ENCODE peak calls at places on chromosome 18, in eight cellular contexts. V, W, R, B, G, Q, E and I are unnamed samples.

GRCh38 chr18:47191956-47192355 is 15.8 kb upstream of the IER3IP1 start:
- DNase-seq in V (no peak), W (no peak), R (peak; percentile 76), B (no peak), G (no peak), Q (no peak), E (no peak), I (no peak)

GRCh38 chr18:30358545-30358944 is 684.0 kb downstream of the DSC3 start:
- DNase-seq in V (no peak), W (no peak), R (peak; percentile 22), B (no peak), G (no peak), Q (no peak), E (no peak), I (no peak)

GRCh38 chr18:6785001-6785400 is 55.5 kb downstream of the ARHGAP28 start:
- DNase-seq in V (peak; percentile 19), W (no peak), R (peak; percentile 38), B (no peak), G (no peak), Q (no peak), E (no peak), I (no peak)

GRCh38 chr18:67417864-67418523 is 98.5 kb downstream of the DSEL start:
- DNase-seq in V (no peak), W (no peak), R (peak; percentile 79), B (peak; percentile 11), G (peak; percentile 21), Q (no peak), E (no peak), I (peak; percentile 17)

GRCh38 chr18:8754995-8755955 is 49.9 kb downstream of the MTCL1 start:
- DNase-seq in V (no peak), W (no peak), R (peak; percentile 86), B (no peak), G (no peak), Q (peak; percentile 43), E (no peak), I (no peak)

GRCh38 chr18:3094355-3094684 is 81.4 kb upstream of the LPIN2 start:
- DNase-seq in V (no peak), W (no peak), R (no peak), B (no peak), G (no peak), Q (no peak), E (peak; percentile 63), I (no peak)

GRCh38 chr18:3456686-3457069 is 6.7 kb downstream of the TGIF1 start:
- DNase-seq in V (no peak), W (no peak), R (no peak), B (no peak), G (no peak), Q (no peak), E (no peak), I (no peak)

GRCh38 chr18:40841473-40841872 is 1113.6 kb upstream of the PIK3C3 start:
- DNase-seq in V (peak; percentile 8), W (no peak), R (peak; percentile 84), B (no peak), G (no peak), Q (no peak), E (no peak), I (no peak)

GRCh38 chr18:78753240-78753639 is 226.4 kb upstream of the SALL3 start:
- DNase-seq in V (no peak), W (no peak), R (no peak), B (no peak), G (no peak), Q (no peak), E (no peak), I (no peak)

GRCh38 chr18:54529444-54529843 is 61.6 kb upstream of the DYNAP start:
- DNase-seq in V (no peak), W (no peak), R (no peak), B (no peak), G (no peak), Q (no peak), E (no peak), I (no peak)

GRCh38 chr18:23284629-23285028 is 149.3 kb downstream of the CABLES1 start:
- DNase-seq in V (no peak), W (no peak), R (no peak), B (no peak), G (no peak), Q (no peak), E (no peak), I (no peak)

GRCh38 chr18:25423267-25423666 is 71.3 kb upstream of the ZNF521 start:
- DNase-seq in V (no peak), W (no peak), R (no peak), B (no peak), G (no peak), Q (no peak), E (no peak), I (no peak)

GRCh38 chr18:62485684-62486083 is 37.1 kb upstream of the ZCCHC2 start:
- DNase-seq in V (peak; percentile 51), W (peak; percentile 86), R (peak; percentile 93), B (no peak), G (no peak), Q (no peak), E (no peak), I (no peak)

GRCh38 chr18:72762505-72763122 is 105.2 kb downstream of the NETO1 start:
- DNase-seq in V (no peak), W (peak; percentile 6), R (peak; percentile 49), B (no peak), G (peak; percentile 29), Q (no peak), E (peak; percentile 36), I (peak; percentile 33)

GRCh38 chr18:824179-824578 is 12.1 kb upstream of the YES1 start:
- DNase-seq in V (no peak), W (no peak), R (peak; percentile 49), B (no peak), G (no peak), Q (no peak), E (no peak), I (no peak)

GRCh38 chr18:51017140-51017874 is 12.7 kb upstream of the SMAD4 start:
- DNase-seq in V (no peak), W (no peak), R (no peak), B (no peak), G (no peak), Q (no peak), E (no peak), I (no peak)

GRCh38 chr18:29060349-29060748 is 883.4 kb upstream of the CDH2 start:
- DNase-seq in V (no peak), W (no peak), R (no peak), B (no peak), G (no peak), Q (no peak), E (no peak), I (no peak)

GRCh38 chr18:44568343-44568742 is 112.3 kb upstream of the SETBP1 start:
- DNase-seq in V (no peak), W (no peak), R (no peak), B (no peak), G (no peak), Q (no peak), E (no peak), I (no peak)

GRCh38 chr18:57998461-57998860 is 45.6 kb upstream of the NEDD4L start:
- DNase-seq in V (no peak), W (no peak), R (peak; percentile 24), B (no peak), G (no peak), Q (no peak), E (no peak), I (no peak)

GRCh38 chr18:50277935-50278334 is 3.4 kb downstream of the MBD1 start:
- DNase-seq in V (no peak), W (no peak), R (peak; percentile 90), B (no peak), G (no peak), Q (no peak), E (no peak), I (no peak)